ENCODE peak calls at places on chromosomes 3 and 15, in four cellular contexts. W, C, N and I are unnamed samples.
A peak's percentile ranks its signal among the peaks of the same experiment; 100 is the strongest.

GRCh38 chr15:100690786-100691160 is 88.4 kb downstream of the ASB7 start:
- DNase-seq in C (no peak), N (no peak), W (no peak), I (no peak)

GRCh38 chr15:74383695-74384565 is 16.5 kb upstream of the CYP11A1 start:
- DNase-seq in W (no peak), N (no peak), C (no peak), I (no peak)

GRCh38 chr15:78910836-78911235 is 34.0 kb downstream of the CTSH start:
- DNase-seq in W (no peak), N (no peak), C (no peak), I (no peak)

GRCh38 chr3:43997788-43998373 is 243.8 kb upstream of the TOPAZ1 start:
- DNase-seq in C (no peak), W (no peak), N (no peak), I (no peak)

GRCh38 chr3:127770671-127771370 is 51.5 kb downstream of the MGLL start:
- DNase-seq in N (no peak), C (no peak), W (no peak), I (no peak)

GRCh38 chr3:71998995-71999673 is 214.2 kb upstream of the PROK2 start:
- DNase-seq in N (no peak), C (no peak), W (peak; percentile 94), I (peak; percentile 16)

GRCh38 chr15:85380860-85381535 is 595 bp downstream of the AKAP13 start:
- DNase-seq in N (peak; percentile 73), W (no peak), C (no peak), I (no peak)

GRCh38 chr15:77505556-77505955 is 84.9 kb downstream of the HMG20A start:
- DNase-seq in N (peak; percentile 38), C (no peak), W (no peak), I (no peak)

GRCh38 chr3:158419820-158420653 is 151.0 kb upstream of the MLF1 start:
- DNase-seq in W (no peak), C (no peak), N (no peak), I (no peak)

GRCh38 chr3:89560546-89560945 is 453.1 kb downstream of the EPHA3 start:
- DNase-seq in C (no peak), W (no peak), N (no peak), I (no peak)

GRCh38 chr15:52230073-52230472 is 38.9 kb upstream of the GNB5 start:
- DNase-seq in W (no peak), N (no peak), C (no peak), I (no peak)

GRCh38 chr3:192553707-192554106 is 173.6 kb downstream of the FGF12 start:
- DNase-seq in W (no peak), N (no peak), C (no peak), I (no peak)

GRCh38 chr15:66946578-66947164 is 118.7 kb upstream of the SMAD3 start:
- DNase-seq in N (peak; percentile 75), C (peak; percentile 37), W (no peak), I (no peak)

GRCh38 chr3:110272525-110272924 is 799.1 kb upstream of the NECTIN3 start:
- DNase-seq in W (no peak), N (no peak), C (no peak), I (no peak)

GRCh38 chr15:93418566-93418965 is 329.6 kb upstream of the RGMA start:
- DNase-seq in W (no peak), C (no peak), N (no peak), I (no peak)

GRCh38 chr15:73930371-73930770 is 4.1 kb downstream of the LOXL1 start:
- DNase-seq in C (no peak), N (no peak), W (no peak), I (no peak)

DNA sequence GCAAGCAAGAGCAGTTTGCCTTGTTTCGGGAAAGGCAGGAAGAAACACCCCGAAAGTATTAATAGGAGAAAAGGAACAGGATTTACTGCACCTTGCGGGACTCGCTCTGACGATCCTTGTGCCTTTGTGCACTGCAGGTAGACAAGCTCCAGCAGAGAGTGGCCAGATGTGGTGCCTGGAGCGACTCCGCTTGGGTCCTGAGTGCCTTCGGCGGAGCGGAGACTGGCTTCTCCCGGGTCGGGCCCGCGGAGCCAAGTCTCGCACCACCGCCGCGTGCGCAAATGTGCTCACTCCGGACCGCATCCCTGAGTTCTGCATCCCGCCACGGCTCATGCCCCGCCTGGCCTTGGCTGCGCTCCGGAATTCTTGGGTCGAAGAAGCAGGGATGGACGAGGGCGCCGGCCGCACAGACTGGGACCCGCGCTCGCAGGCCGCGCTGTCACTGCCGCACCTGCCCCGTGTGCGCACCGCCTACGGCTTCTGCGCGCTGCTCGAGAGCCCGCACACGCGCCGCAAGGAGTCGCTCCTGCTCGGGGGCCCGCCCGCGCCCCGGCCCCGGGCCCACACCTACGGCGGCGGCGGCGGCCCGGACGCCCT is 769 bp downstream of the C2CD4A start:
- DNase-seq in W (no peak), N (peak; percentile 67), C (peak; percentile 34), I (no peak)
- TF ChIP-seq CTCF in W (no peak), N (no peak), C (no peak), I (no peak)

DNA sequence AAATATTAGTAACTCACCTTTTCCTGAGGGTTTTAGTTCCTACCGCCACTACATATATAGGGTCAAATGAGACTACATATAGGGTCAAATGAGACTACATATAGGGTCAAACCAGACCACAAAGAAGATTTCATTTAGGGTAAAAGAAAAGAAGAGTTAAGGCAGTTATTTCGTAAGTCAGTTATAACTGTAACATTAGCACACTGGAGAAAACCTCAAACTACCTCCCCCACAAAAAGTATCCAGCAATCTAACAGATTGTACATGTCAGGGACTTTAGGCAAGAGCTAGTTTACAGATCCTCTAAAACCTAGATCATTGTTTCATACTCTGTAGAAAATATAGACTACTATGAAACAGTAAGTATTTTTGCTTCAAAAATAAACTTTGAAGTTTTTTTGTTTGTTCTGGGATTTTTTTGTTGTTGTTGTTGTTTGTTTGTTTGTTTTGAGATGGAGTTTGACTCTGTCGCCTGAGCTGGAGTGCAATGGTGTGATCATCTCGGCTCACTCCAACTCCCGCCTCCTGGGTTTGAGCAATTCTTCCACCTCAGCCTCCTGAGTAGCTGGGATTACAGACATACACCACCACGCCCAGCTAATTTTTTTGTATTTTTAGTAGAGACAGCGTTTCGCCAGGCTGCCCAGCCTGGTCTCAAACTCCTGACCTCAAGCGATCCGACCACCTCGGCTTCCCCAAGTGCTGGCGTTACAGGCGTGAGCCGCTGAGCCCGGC is 92.4 kb upstream of the CGNL1 start:
- DNase-seq in C (no peak), W (no peak), N (no peak), I (no peak)
- H3K4me3 ChIP-seq in C (no peak overlapping the region), W (no peak overlapping the region), N (no peak overlapping the region), I (no peak overlapping the region)

DNA sequence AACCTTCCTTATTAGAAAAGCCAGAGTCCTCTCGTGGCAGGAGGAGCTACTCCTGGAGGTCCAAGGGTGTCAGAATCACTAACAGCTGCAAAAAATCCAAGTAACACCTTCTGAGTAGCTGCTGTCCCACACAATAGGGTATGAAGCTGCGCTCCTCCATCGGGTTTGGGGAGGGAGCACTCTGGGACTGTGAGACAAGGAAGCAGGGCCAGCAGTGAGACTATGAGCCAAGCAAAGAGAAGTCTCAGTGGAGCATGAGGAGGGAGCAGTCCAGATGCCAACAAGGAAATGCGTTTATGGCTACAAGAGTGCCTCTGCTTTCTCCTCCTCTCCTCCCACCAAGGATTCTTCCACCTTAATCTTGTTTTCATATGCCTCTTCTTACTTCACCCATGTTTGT is 21.7 kb downstream of the SEMA3G start:
- DNase-seq in W (no peak), N (peak; percentile 41), C (no peak), I (no peak)
- TF ChIP-seq CTCF in W (no peak), N (no peak), C (no peak), I (no peak)

GRCh38 chr3:196220991-196221390 is 4.7 kb downstream of the SLC51A start:
- DNase-seq in W (no peak), N (no peak), C (no peak), I (no peak)

GRCh38 chr3:196218155-196218712 is 1.9 kb downstream of the SLC51A start:
- DNase-seq in W (no peak), N (peak; percentile 54), C (no peak), I (no peak)

GRCh38 chr3:196220587-196220986 is 4.3 kb downstream of the SLC51A start:
- DNase-seq in W (no peak), N (no peak), C (no peak), I (no peak)

GRCh38 chr3:196219970-196220311 is 3.6 kb downstream of the SLC51A start:
- DNase-seq in C (no peak), W (no peak), N (no peak), I (no peak)

GRCh38 chr3:196219194-196219969 is 3.0 kb downstream of the SLC51A start:
- DNase-seq in W (peak; percentile 71), N (peak; percentile 80), C (peak; percentile 69), I (no peak)
- H3K4me3 ChIP-seq in W (peak overlapping the region; percentile 30), N (no peak overlapping the region), C (peak overlapping the region; percentile 21), I (no peak overlapping the region)